ENCODE peak calls at places on chromosomes 13 and 19, in eight cellular contexts. X is heart left ventricle; B is colonic mucosa; Z is fibroblast of pulmonary artery; F is naive thymus-derived CD4-positive, alpha-beta T cell; U is fibroblast of lung; I is pancreas; S is kidney. P is an unnamed sample.
A peak's percentile ranks its signal among the peaks of the same experiment; 100 is the strongest.

GRCh38 chr19:18086590-18087138 is at the start of gene IL12RB1:
- DNase-seq in B (no peak), F (peak; percentile 73), I (no peak), Z (no peak), U (no peak), S (no peak), X (no peak), P (no peak)

GRCh38 chr19:18361646-18362045 is 21.2 kb downstream of the PGPEP1 start:
- DNase-seq in X (no peak), B (no peak), F (no peak), Z (no peak), S (no peak), U (peak; percentile 17), I (no peak), P (no peak)

GRCh38 chr19:10726268-10726667 is 8.4 kb downstream of the DNM2 start:
- DNase-seq in B (no peak), S (no peak), Z (no peak), U (no peak), F (no peak), X (no peak), I (no peak), P (peak; percentile 75)

GRCh38 chr19:35661995-35662340 is 4.3 kb upstream of the UPK1A start:
- DNase-seq in Z (no peak), S (no peak), U (no peak), X (no peak), I (no peak), F (no peak), B (no peak), P (no peak)

GRCh38 chr13:45295536-45295935 is 45.4 kb downstream of the TPT1 start:
- DNase-seq in I (no peak), F (no peak), X (no peak), B (no peak), Z (no peak), U (no peak), S (no peak), P (peak; percentile 53)

GRCh38 chr19:15467734-15468214 is 3.4 kb upstream of the RASAL3 start:
- DNase-seq in I (no peak), U (no peak), F (no peak), S (peak; percentile 23), X (no peak), Z (no peak), B (no peak), P (no peak)

GRCh38 chr19:1905863-1906375 is 720 bp downstream of the ADAT3 start:
- DNase-seq in U (no peak), F (no peak), S (no peak), X (no peak), Z (no peak), I (no peak), B (no peak), P (no peak)

GRCh38 chr13:102233566-102234208 is 168.2 kb downstream of the FGF14 start:
- DNase-seq in X (no peak), F (no peak), S (no peak), U (no peak), I (no peak), Z (no peak), B (no peak), P (no peak)

GRCh38 chr19:9847087-9847671 is 12.1 kb downstream of the PIN1 start:
- DNase-seq in B (peak; percentile 35), I (no peak), F (no peak), U (peak; percentile 91), S (no peak), X (no peak), Z (peak; percentile 93), P (peak; percentile 90)

GRCh38 chr13:39253774-39254173 is 215.5 kb downstream of the NHLRC3 start:
- DNase-seq in U (peak; percentile 16), F (no peak), X (no peak), S (no peak), I (no peak), B (no peak), Z (peak; percentile 24), P (no peak)

GRCh38 chr13:24654741-24655140 is 25.5 kb upstream of the ATP12A start:
- DNase-seq in I (no peak), B (peak; percentile 5), F (no peak), Z (peak; percentile 31), S (no peak), U (peak; percentile 27), X (no peak), P (no peak)

GRCh38 chr19:15934332-15935078 is at the start of gene CYP4F11:
- DNase-seq in B (peak; percentile 89), X (peak; percentile 70), S (no peak), U (no peak), F (no peak), I (peak; percentile 90), Z (no peak), P (peak; percentile 83)

GRCh38 chr13:25494708-25495411 is 123.1 kb downstream of the ATP8A2 start:
- DNase-seq in U (no peak), X (no peak), B (no peak), F (no peak), Z (no peak), S (no peak), I (no peak), P (no peak)

GRCh38 chr19:610801-611505 is 21.3 kb downstream of the HCN2 start:
- DNase-seq in S (peak; percentile 93), F (peak; percentile 55), X (peak; percentile 88), U (peak; percentile 89), Z (peak; percentile 71), B (no peak), I (no peak), P (peak; percentile 67)

GRCh38 chr13:32415019-32415418 is 12.9 kb downstream of the N4BP2L1 start:
- DNase-seq in X (no peak), F (no peak), B (peak; percentile 33), I (no peak), U (no peak), Z (no peak), S (no peak), P (no peak)

GRCh38 chr13:50140153-50140552 is 124.9 kb downstream of the KCNRG start:
- DNase-seq in F (no peak), U (no peak), Z (no peak), X (no peak), S (no peak), B (no peak), I (no peak), P (no peak)

GRCh38 chr19:3275583-3276340 is 51.3 kb downstream of the CELF5 start:
- DNase-seq in X (peak; percentile 86), Z (peak; percentile 78), S (peak; percentile 92), F (peak; percentile 89), B (peak; percentile 94), U (peak; percentile 49), I (peak; percentile 79), P (peak; percentile 87)

GRCh38 chr19:34733266-34733825 is 697 bp upstream of the ZNF181 start:
- DNase-seq in U (no peak), F (no peak), B (no peak), S (peak; percentile 79), Z (no peak), I (peak; percentile 72), X (peak; percentile 60), P (peak; percentile 66)

GRCh38 chr13:26964278-26965057 is 203.9 kb upstream of the GPR12 start:
- DNase-seq in I (peak; percentile 51), F (no peak), U (peak; percentile 65), S (no peak), X (no peak), B (no peak), Z (peak; percentile 42), P (no peak)

GRCh38 chr19:38596057-38596981 is 21.4 kb downstream of the MAP4K1 start:
- DNase-seq in Z (no peak), S (no peak), F (no peak), B (peak; percentile 74), X (no peak), U (no peak), I (peak; percentile 70), P (peak; percentile 69)

GRCh38 chr19:3612330-3612729 is 5.7 kb upstream of the TBXA2R start:
- DNase-seq in I (no peak), Z (no peak), F (no peak), B (no peak), S (no peak), U (no peak), X (peak; percentile 45), P (no peak)

DNA sequence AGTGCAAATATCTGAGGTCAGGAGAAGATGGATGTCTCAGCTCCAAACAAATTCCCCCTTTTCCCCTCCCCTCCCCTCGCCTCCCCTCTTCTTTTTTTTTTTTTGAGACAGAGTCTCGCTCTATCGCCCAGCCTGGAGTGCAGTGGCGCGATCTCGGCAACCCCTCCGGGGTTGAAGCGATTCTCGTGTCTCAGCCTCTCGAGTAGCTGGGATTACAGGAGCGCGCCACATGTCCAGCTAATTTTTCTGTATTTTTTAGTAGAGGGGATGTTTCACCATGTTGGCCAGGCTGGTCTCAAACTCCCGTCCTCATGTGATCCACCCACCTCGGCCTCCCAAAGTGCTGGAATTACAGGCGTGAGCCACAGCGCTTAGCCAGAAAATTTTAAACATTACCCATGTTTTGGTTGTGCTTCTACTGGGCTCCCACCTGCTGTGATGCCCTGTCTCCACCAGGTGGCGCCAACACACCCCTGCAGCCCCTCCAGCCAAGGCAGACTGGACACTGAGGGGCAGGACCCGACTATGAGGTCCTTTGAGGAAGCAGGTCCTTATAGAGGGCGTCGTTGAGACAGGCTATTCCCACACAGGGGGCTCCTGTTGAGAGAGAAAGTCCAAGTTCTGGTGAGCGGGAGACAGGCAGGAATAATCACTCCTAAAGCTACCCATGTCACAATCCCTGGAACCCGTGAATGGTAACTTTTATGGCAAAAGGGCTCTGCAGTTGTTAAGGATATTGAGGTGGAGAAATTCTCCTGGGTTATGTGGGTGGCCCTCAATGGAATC is 6.3 kb downstream of the ERICH4 start:
- DNase-seq in I (peak; percentile 51), U (peak; percentile 44), X (peak; percentile 89), Z (peak; percentile 78), F (peak; percentile 65), S (peak; percentile 88), B (peak; percentile 69), P (peak; percentile 87)
- H3K4me3 ChIP-seq in I (no peak overlapping the region), U (peak overlapping the region; percentile 13), X (peak overlapping the region; percentile 11), Z (peak overlapping the region; percentile 29), F (peak overlapping the region; percentile 41), S (peak overlapping the region; percentile 46), B (no peak overlapping the region), P (no peak overlapping the region)

GRCh38 chr19:44752123-44752815 is 3.8 kb downstream of the BCL3 start:
- DNase-seq in S (no peak), X (no peak), U (no peak), F (peak; percentile 8), B (no peak), I (no peak), Z (no peak), P (no peak)
- H3K4me3 ChIP-seq in S (peak overlapping the region; percentile 37), X (peak overlapping the region; percentile 55), U (peak overlapping the region; percentile 1), F (peak overlapping the region; percentile 40), B (peak overlapping the region; percentile 16), I (no peak overlapping the region), Z (peak overlapping the region; percentile 93), P (no peak overlapping the region)

GRCh38 chr13:87123987-87124784 is 547.0 kb upstream of the SLITRK5 start:
- DNase-seq in I (no peak), U (peak; percentile 100), Z (peak; percentile 89), F (no peak), S (no peak), X (no peak), B (no peak), P (no peak)
- H3K4me3 ChIP-seq in I (no peak overlapping the region), U (no peak overlapping the region), Z (no peak overlapping the region), F (no peak overlapping the region), S (no peak overlapping the region), X (no peak overlapping the region), B (no peak overlapping the region), P (no peak overlapping the region)

DNA sequence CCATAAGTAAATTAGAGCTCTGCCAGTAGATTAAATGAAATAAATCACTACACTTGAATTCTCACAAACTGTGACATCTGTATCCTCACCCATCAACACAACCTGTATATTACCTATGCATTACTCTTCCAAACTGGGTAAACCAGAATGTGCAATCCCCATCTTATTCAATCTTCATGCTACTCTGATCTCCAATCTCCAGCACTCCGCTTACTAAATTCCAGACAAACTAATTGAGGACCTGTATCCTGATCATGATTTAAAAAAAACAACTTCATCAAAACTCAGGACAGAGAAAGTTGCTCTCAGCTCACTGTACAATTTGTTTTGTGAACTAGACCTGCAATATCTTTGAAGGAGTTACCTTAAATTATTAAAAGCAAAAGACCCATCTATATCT is 74.4 kb downstream of the FOXO1 start:
- DNase-seq in X (no peak), I (no peak), U (no peak), Z (no peak), B (no peak), S (no peak), F (no peak), P (no peak)
- H3K4me3 ChIP-seq in X (no peak overlapping the region), I (no peak overlapping the region), U (no peak overlapping the region), Z (no peak overlapping the region), B (no peak overlapping the region), S (no peak overlapping the region), F (no peak overlapping the region), P (no peak overlapping the region)